ENCODE peak calls at places on chromosome 4, in ten cellular contexts. Z, C, Q, I, U, M, W, F, X and V are unnamed samples.

GRCh38 chr4:2257361-2258001 is 4.4 kb downstream of the MXD4 start:
- DNase-seq in Z (no peak), C (no peak), Q (peak; percentile 72), I (no peak), U (no peak), M (no peak), W (no peak), F (no peak), X (peak; percentile 39), V (no peak)

GRCh38 chr4:154836513-154836912 is 55.4 kb downstream of the RBM46 start:
- DNase-seq in Z (no peak), C (no peak), Q (no peak), I (no peak), U (no peak), M (no peak), W (no peak), F (no peak), X (no peak), V (no peak)

GRCh38 chr4:1041147-1041935 is 29.9 kb downstream of the FGFRL1 start:
- DNase-seq in Z (no peak), C (no peak), Q (peak; percentile 89), I (no peak), U (no peak), M (no peak), W (no peak), F (no peak), X (peak; percentile 41), V (no peak)

GRCh38 chr4:187849556-187850245 is 145.9 kb upstream of the ZFP42 start:
- DNase-seq in Z (no peak), C (no peak), Q (no peak), I (no peak), U (no peak), M (no peak), W (no peak), F (no peak), X (no peak), V (no peak)

GRCh38 chr4:140641105-140641555 is 72.4 kb upstream of the UCP1 start:
- DNase-seq in Z (no peak), C (no peak), Q (no peak), I (no peak), U (no peak), M (no peak), W (no peak), F (no peak), X (no peak), V (no peak)

GRCh38 chr4:75769044-75769443 is 44.7 kb downstream of the USO1 start:
- DNase-seq in Z (no peak), C (no peak), Q (no peak), I (no peak), U (no peak), M (no peak), W (no peak), F (no peak), X (no peak), V (no peak)

GRCh38 chr4:125434136-125434535 is 119.4 kb downstream of the FAT4 start:
- DNase-seq in Z (no peak), C (no peak), Q (no peak), I (no peak), U (no peak), M (no peak), W (no peak), F (no peak), X (no peak), V (no peak)

GRCh38 chr4:184882276-184882675 is 56.5 kb upstream of the ACSL1 start:
- DNase-seq in Z (no peak), C (no peak), Q (no peak), I (no peak), U (no peak), M (no peak), W (no peak), F (no peak), X (no peak), V (no peak)

GRCh38 chr4:146004730-146005129 is 66.1 kb upstream of the ZNF827 start:
- DNase-seq in Z (no peak), C (no peak), Q (no peak), I (no peak), U (no peak), M (no peak), W (no peak), F (no peak), X (no peak), V (no peak)

GRCh38 chr4:7960790-7961655 is 21.4 kb upstream of the AFAP1 start:
- DNase-seq in Z (peak; percentile 98), C (peak; percentile 75), Q (no peak), I (no peak), U (no peak), M (peak; percentile 49), W (no peak), F (peak; percentile 36), X (no peak), V (no peak)

GRCh38 chr4:7678318-7678852 is 243.7 kb upstream of the PSAPL1 start:
- DNase-seq in Z (no peak), C (no peak), Q (no peak), I (no peak), U (no peak), M (no peak), W (no peak), F (no peak), X (peak; percentile 14), V (no peak)